ENCODE peak calls at places on chromosomes 13 and 19, in four cellular contexts. M is right atrium auricular region, Q is Kasumi-1, I is neural progenitor cell. A is an unnamed sample.

GRCh38 chr19:53102701-53103140 is 501 bp downstream of the ZNF160 start:
- DNase-seq in Q (peak; percentile 30), M (peak; percentile 61), I (peak; percentile 61), A (peak; percentile 65)

GRCh38 chr19:18379803-18380747 is 5.9 kb upstream of the GDF15 start:
- DNase-seq in Q (no peak), M (peak; percentile 96), I (no peak), A (no peak)

GRCh38 chr13:94914829-94915228 is 202.5 kb upstream of the SOX21 start:
- DNase-seq in I (no peak), M (no peak), Q (no peak), A (no peak)

GRCh38 chr13:29457299-29457698 is 138.2 kb downstream of the SLC7A1 start:
- DNase-seq in M (no peak), Q (no peak), I (no peak), A (no peak)

GRCh38 chr13:48249018-48249417 is 16.0 kb downstream of the ITM2B start:
- DNase-seq in I (no peak), M (no peak), Q (no peak), A (no peak)

GRCh38 chr19:16575861-16576689 is 3.9 kb upstream of the SLC35E1 start:
- DNase-seq in M (no peak), Q (no peak), I (no peak), A (no peak)

GRCh38 chr19:38838208-38838985 is 6.8 kb upstream of the ECH1 start:
- DNase-seq in M (no peak), I (no peak), Q (no peak), A (no peak)

GRCh38 chr13:26541678-26542553 is 15.6 kb upstream of the WASF3 start:
- DNase-seq in I (no peak), M (no peak), Q (no peak), A (no peak)

GRCh38 chr19:38635483-38636399 is 11.7 kb upstream of the ACTN4 start:
- DNase-seq in M (no peak), I (no peak), Q (no peak), A (no peak)

GRCh38 chr19:21398851-21399250 is 1.9 kb downstream of the ZNF493 start:
- DNase-seq in M (no peak), I (no peak), Q (no peak), A (no peak)

GRCh38 chr13:66831317-66831716 is 398.8 kb downstream of the PCDH9 start:
- DNase-seq in Q (no peak), I (no peak), M (no peak), A (no peak)

GRCh38 chr13:104586010-104586746 is 1520.0 kb upstream of the SLC10A2 start:
- DNase-seq in Q (peak; percentile 2), I (no peak), M (no peak), A (no peak)

GRCh38 chr19:10871711-10872550 is 578 bp downstream of the CARM1 start:
- DNase-seq in M (no peak), Q (peak; percentile 26), I (peak; percentile 74), A (peak; percentile 76)

GRCh38 chr13:30924726-30925125 is 7.7 kb upstream of the TEX26 start:
- DNase-seq in M (no peak), I (no peak), Q (no peak), A (no peak)

GRCh38 chr13:26951581-26952177 is 191.1 kb upstream of the GPR12 start:
- DNase-seq in I (no peak), M (no peak), Q (no peak), A (no peak)

GRCh38 chr19:5016268-5016667 is 47.4 kb downstream of the KDM4B start:
- DNase-seq in M (no peak), Q (no peak), I (no peak), A (no peak)

GRCh38 chr13:40406405-40407138 is 259.9 kb downstream of the FOXO1 start:
- DNase-seq in I (no peak), M (no peak), Q (no peak), A (no peak)

GRCh38 chr13:98984118-98984517 is 6.3 kb upstream of the DOCK9 start:
- DNase-seq in M (no peak), I (no peak), Q (no peak), A (no peak)

GRCh38 chr19:19602136-19602712 is 16.3 kb downstream of the PBX4 start:
- DNase-seq in I (no peak), M (no peak), Q (no peak), A (no peak)

GRCh38 chr13:43787998-43788397 is 1.2 kb upstream of the ENOX1 start:
- DNase-seq in M (no peak), Q (peak; percentile 67), I (peak; percentile 42), A (peak; percentile 4)

GRCh38 chr19:57947419-57948134 is at the start of gene ZNF256:
- DNase-seq in I (peak; percentile 99), Q (peak; percentile 84), M (peak; percentile 96), A (peak; percentile 83)

GRCh38 chr13:110397445-110397844 is 90.4 kb downstream of the COL4A2 start:
- DNase-seq in Q (no peak), M (no peak), I (no peak), A (no peak)

GRCh38 chr13:73939603-73940002 is 194.6 kb downstream of the KLF12 start:
- DNase-seq in Q (no peak), M (no peak), I (no peak), A (no peak)

GRCh38 chr19:17739121-17739875 is 12.0 kb upstream of the FCHO1 start:
- DNase-seq in I (no peak), M (no peak), Q (peak; percentile 90), A (no peak)

GRCh38 chr19:46818812-46819211 is 30.4 kb upstream of the SLC1A5 start:
- DNase-seq in Q (no peak), I (no peak), M (no peak), A (peak; percentile 58)

GRCh38 chr19:42553292-42554045 is 25.2 kb upstream of the CEACAM1 start:
- DNase-seq in I (no peak), Q (no peak), M (peak; percentile 51), A (no peak)

GRCh38 chr13:82713681-82714405 is 1168.4 kb downstream of the SLITRK1 start:
- DNase-seq in M (no peak), Q (no peak), I (no peak), A (no peak)

GRCh38 chr13:112248909-112249592 is 127.1 kb upstream of the SPACA7 start:
- DNase-seq in I (no peak), M (peak; percentile 28), Q (no peak), A (no peak)